ENCODE peak calls at places on chromosomes 13 and 19, in four cellular contexts. C is Panc1, F is K562, I is HepG2. Z is an unnamed sample.

GRCh38 chr19:42323473-42323851 is 2.0 kb upstream of the MEGF8 start:
- DNase-seq in C (no peak), F (no peak), I (no peak), Z (no peak)

GRCh38 chr13:79724348-79725103 is 243.6 kb downstream of the NDFIP2 start:
- DNase-seq in C (no peak), F (no peak), I (peak; percentile 89), Z (no peak)

GRCh38 chr19:51514866-51515481 is 13.4 kb upstream of the SIGLEC12 start:
- DNase-seq in C (peak; percentile 39), F (peak; percentile 72), I (peak; percentile 46), Z (peak; percentile 47)

GRCh38 chr13:73417012-73417615 is 358.3 kb downstream of the KLF5 start:
- DNase-seq in C (no peak), F (peak; percentile 6), I (peak; percentile 27), Z (peak; percentile 46)

GRCh38 chr13:52405767-52406494 is at the start of gene THSD1:
- DNase-seq in C (no peak), F (no peak), I (no peak), Z (no peak)

GRCh38 chr19:411723-412355 is 2.9 kb upstream of the C2CD4C start:
- DNase-seq in C (no peak), F (no peak), I (no peak), Z (no peak)

GRCh38 chr19:58575183-58576041 is 2.3 kb upstream of the MZF1 start:
- DNase-seq in C (peak; percentile 74), F (peak; percentile 87), I (peak; percentile 83), Z (peak; percentile 79)

GRCh38 chr13:38902551-38902950 is 88.1 kb downstream of the STOML3 start:
- DNase-seq in C (no peak), F (no peak), I (no peak), Z (no peak)

GRCh38 chr19:56270676-56271075 is 1.9 kb upstream of the EDDM13 start:
- DNase-seq in C (no peak), F (no peak), I (no peak), Z (no peak)

GRCh38 chr13:77475345-77476084 is 60.0 kb upstream of the SCEL start:
- DNase-seq in C (no peak), F (no peak), I (no peak), Z (no peak)

GRCh38 chr13:42544246-42544915 is 29.6 kb upstream of the TNFSF11 start:
- DNase-seq in C (no peak), F (no peak), I (no peak), Z (no peak)

DNA sequence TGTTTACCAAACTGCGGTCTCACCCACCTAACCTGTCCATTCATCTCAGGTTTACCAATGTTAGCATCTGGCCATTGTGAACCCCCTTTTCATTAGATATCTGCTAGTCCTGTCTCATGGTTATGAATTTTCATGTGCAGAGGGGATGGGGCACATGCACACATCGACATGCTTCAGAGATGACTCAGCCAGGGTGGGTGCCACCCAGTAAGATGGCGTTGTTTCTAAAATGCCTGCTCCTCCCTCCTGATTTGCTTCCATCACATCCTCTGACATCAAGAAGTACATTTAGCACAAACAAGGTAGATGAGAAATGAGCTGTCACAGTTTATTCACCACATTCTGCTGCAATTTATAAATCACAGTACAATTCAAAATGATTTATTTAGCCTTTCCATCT is 51.3 kb downstream of the GPALPP1 start:
- DNase-seq in C (no peak), F (no peak), I (no peak), Z (no peak)
- TF ChIP-seq TCF7L2 in C (no peak), F (no peak), I (no peak), Z (no peak)

DNA sequence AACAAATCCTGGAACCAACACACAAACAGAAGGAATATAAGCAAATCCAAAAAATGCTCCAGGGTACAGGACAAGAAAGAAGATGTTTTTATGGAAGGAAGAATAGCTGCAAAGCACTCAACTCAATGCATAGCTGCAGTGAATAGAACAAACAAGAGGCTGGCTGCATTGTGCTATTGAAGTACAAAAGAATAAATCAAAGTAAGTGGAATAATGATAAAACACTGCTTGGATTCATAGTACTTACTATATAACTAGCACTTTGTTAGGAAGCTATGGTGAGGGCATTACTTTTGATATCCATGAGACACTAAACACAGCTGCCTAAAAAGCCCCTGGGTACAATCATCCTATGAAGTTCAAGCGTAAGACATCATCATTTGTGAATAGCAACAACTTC is 350.2 kb downstream of the PCDH9 start:
- DNase-seq in C (no peak), F (no peak), I (no peak), Z (no peak)
- TF ChIP-seq TCF7L2 in C (no peak), F (no peak), I (no peak), Z (no peak)

DNA sequence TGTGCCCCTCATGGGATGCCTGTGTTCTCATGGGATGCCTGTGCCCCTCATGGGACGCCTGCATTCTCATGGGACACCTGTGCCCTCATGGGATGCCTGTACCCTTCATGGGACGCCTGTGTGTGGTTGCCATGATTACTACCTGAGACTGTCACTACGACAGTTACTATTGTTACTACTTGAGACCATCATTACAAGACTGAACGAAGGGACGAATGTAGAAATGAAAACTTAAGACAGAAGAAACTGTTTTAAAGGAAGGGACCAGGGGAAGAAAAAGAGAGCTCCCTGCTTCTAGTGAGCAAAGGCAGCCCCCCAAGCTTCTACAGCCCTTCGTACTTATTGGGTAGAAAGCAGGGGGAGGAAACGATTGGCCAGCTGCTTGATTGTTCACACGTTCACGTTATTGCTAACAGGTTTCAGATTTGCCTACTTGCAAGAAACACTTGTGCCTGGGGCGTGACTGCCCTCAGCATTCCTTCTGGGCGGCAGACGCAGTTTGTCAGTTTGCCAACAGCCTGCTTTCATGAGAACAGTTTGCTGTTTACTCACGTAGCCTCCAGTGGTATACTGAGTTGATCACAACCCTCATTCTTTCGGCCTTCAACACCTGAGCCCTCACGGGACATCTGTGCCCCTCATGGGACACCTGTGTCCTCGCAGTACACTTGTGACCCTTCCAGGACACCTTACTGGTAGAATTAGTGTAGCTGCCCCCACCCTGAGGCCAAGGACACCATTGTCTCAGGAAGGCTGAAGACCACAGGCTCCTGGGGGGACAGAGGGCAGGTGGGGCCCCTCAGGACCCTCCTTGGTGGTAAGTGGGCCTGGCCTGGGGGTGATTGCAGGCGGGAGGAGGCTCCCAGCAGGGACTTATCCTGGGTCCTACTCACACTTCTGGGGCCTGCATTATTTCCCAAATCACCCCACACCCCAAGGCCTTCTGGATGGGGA is 2.5 kb upstream of the S1PR4 start:
- DNase-seq in C (no peak), F (no peak), I (no peak), Z (peak; percentile 65)
- TF ChIP-seq TCF7L2 in C (no peak), F (no peak), I (no peak), Z (no peak)

GRCh38 chr19:49056101-49056901 is 1.2 kb downstream of the CGB7 start:
- DNase-seq in C (no peak), F (peak; percentile 91), I (peak; percentile 23), Z (peak; percentile 34)
- TF ChIP-seq TCF7L2 in C (no peak), F (no peak), I (no peak), Z (no peak)

DNA sequence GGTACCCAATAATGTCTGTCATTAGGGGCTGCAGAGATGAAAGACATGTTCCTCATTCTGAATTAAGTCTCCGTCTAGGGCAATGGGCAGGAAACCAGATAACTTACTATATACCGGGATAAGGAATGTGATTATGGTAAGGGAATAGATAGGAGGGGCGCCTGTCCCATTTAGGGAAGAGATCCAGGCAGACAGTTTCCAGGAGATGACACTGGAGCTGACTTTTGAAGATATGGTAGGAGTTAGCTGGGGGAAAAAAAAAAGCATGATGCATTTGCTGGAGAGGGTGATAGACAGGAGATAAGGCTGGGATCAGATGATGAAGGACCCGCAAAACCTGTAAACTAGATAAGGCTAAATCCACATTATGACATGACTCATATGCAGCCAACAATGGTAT is 340.7 kb downstream of the DCT start:
- DNase-seq in C (no peak), F (no peak), I (no peak), Z (no peak)
- TF ChIP-seq TCF7L2 in C (no peak), F (no peak), I (no peak), Z (no peak)

GRCh38 chr13:20826301-20826700 is 52.5 kb upstream of the EEF1AKMT1 start:
- DNase-seq in C (no peak), F (no peak), I (no peak), Z (no peak)

GRCh38 chr13:20826810-20827560 is 53.2 kb upstream of the EEF1AKMT1 start:
- DNase-seq in C (no peak), F (no peak), I (no peak), Z (no peak)

GRCh38 chr13:20823071-20823470 is 49.3 kb upstream of the EEF1AKMT1 start:
- DNase-seq in C (no peak), F (no peak), I (no peak), Z (no peak)

GRCh38 chr13:20825476-20825875 is 51.7 kb upstream of the EEF1AKMT1 start:
- DNase-seq in C (no peak), F (no peak), I (no peak), Z (no peak)

DNA sequence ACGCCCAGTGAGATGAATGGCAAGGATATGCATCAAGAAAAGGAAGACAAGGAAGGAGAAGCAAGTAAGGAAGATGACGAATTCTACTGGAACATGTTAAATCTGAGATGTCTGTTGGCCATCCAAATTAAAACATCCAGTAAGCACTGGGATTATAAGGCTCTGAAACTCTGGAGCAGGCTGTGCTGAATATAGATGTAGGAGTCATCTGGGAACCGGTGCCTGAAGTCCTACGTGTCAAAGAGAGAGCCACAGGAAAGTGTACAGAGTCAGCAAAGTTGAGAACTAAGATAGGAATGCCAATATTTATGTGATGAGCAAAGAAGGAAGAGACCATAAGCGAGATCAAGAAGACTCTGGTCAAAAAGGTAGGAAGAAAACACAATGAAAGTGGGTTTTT is 51.0 kb upstream of the EEF1AKMT1 start:
- DNase-seq in C (no peak), F (no peak), I (no peak), Z (no peak)
- TF ChIP-seq TCF7L2 in C (no peak), F (no peak), I (no peak), Z (no peak)

DNA sequence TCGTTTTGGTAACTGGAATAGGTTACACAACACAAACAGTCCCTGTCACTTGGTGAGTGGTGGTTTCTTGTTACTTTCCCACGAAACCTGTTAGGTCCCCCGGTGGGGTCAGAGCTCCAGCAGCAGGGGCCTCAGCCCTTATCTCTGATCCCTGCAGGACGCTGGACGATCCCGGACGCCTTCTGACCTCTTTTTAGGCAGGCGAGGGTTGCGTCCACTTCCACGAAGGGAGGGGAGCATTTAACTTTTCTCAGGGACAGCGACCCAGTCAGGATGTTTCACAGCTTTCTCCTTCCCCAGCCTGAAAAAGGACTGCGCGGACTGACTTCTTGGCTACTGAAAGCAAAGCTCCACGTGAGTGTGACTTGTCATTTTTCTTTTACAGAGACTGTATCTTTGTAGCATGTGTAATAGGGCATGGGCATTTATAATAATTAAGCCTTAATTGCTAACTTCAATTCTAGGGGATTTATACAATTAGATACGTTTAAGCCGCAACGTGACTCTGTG is 715 bp downstream of the ZNF234 start:
- DNase-seq in C (no peak), F (peak; percentile 14), I (peak; percentile 2), Z (no peak)
- TF ChIP-seq TCF7L2 in C (no peak), F (no peak), I (no peak), Z (no peak)